ENCODE peak calls at places on chromosomes 2 and 18, in nine cellular contexts. E is lower leg skin; B is CD8-positive, alpha-beta memory T cell; D is AG09309; I is psoas muscle; L is Peyer's patch; M is GM12878; K is Panc1; X is tibial artery. R is an unnamed sample.

GRCh38 chr18:75592527-75592926 is 165.0 kb upstream of the SMIM21 start:
- DNase-seq in D (no peak), L (no peak), I (no peak), E (no peak), M (no peak), B (no peak), X (no peak), K (no peak), R (no peak)

GRCh38 chr2:67717692-67718091 is 320.6 kb downstream of the ETAA1 start:
- DNase-seq in I (no peak), D (no peak), M (no peak), X (no peak), K (no peak), E (no peak), L (no peak), B (no peak), R (no peak)

GRCh38 chr18:10101293-10101701 is 187.5 kb downstream of the VAPA start:
- DNase-seq in E (no peak), L (no peak), D (no peak), B (no peak), I (peak; percentile 30), K (no peak), M (no peak), X (peak; percentile 87), R (no peak)

GRCh38 chr2:111238336-111238735 is 117.6 kb downstream of the BCL2L11 start:
- DNase-seq in X (no peak), K (no peak), I (no peak), M (no peak), B (no peak), E (no peak), D (no peak), L (no peak), R (no peak)

GRCh38 chr2:222844323-222844722 is 16.5 kb upstream of the ACSL3 start:
- DNase-seq in K (peak; percentile 80), L (no peak), I (no peak), B (no peak), D (peak; percentile 76), M (no peak), X (no peak), E (peak; percentile 32), R (no peak)

GRCh38 chr2:38552259-38552658 is 50.5 kb downstream of the HNRNPLL start:
- DNase-seq in X (no peak), M (no peak), I (no peak), B (no peak), D (no peak), E (no peak), L (no peak), K (no peak), R (no peak)

GRCh38 chr2:169767243-169767888 is 31.3 kb upstream of the SSB start:
- DNase-seq in I (peak; percentile 17), L (peak; percentile 84), E (peak; percentile 50), X (no peak), B (peak; percentile 42), M (no peak), D (no peak), K (peak; percentile 35), R (peak; percentile 76)

GRCh38 chr18:74303936-74304335 is 11.7 kb upstream of the C18orf63 start:
- DNase-seq in E (no peak), B (no peak), K (no peak), M (no peak), L (no peak), I (no peak), X (no peak), D (no peak), R (peak; percentile 66)

GRCh38 chr18:57581301-57581934 is 5.1 kb downstream of the FECH start:
- DNase-seq in L (peak; percentile 73), D (no peak), B (no peak), K (no peak), X (no peak), E (peak; percentile 27), M (peak; percentile 42), I (no peak), R (peak; percentile 10)

GRCh38 chr18:28036481-28036880 is 140.4 kb downstream of the CDH2 start:
- DNase-seq in I (no peak), X (no peak), L (no peak), D (no peak), K (no peak), B (no peak), M (no peak), E (no peak), R (no peak)

DNA sequence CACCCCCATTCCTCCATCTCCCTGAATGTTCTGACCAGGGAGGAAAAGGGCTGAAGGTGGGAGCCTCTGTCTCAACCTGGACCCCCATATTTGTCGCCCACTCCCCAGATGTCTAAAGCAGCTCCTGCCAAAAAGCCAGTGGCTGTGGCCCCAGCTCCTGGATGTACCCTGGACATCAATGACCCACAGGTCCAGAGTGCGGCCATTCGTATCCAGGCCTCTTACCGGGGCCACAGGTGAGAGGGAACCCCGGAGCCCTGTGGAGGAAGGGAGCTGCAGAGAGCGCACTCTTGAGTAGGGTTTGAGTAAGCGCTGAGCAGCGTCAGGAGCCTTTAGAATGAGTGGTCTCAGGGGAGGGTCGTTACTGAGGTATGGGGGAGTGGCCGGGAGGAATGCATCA is 2.4 kb upstream of the GMPPA start:
- DNase-seq in X (no peak), L (no peak), I (no peak), E (no peak), D (no peak), B (no peak), K (no peak), M (no peak), R (no peak)
- H3K4me3 ChIP-seq in X (no peak overlapping the region), L (no peak overlapping the region), I (no peak overlapping the region), E (no peak overlapping the region), D (no peak overlapping the region), B (no peak overlapping the region), K (no peak overlapping the region), M (no peak overlapping the region), R (no peak overlapping the region)

GRCh38 chr2:11862049-11862448 is 115.6 kb downstream of the LPIN1 start:
- DNase-seq in M (peak; percentile 68), I (no peak), B (no peak), X (no peak), K (no peak), L (no peak), D (no peak), E (no peak), R (no peak)

GRCh38 chr2:11865378-11865777 is 118.9 kb downstream of the LPIN1 start:
- DNase-seq in E (no peak), B (no peak), M (no peak), L (no peak), I (no peak), D (no peak), X (no peak), K (no peak), R (no peak)

GRCh38 chr2:11863103-11863502 is 116.7 kb downstream of the LPIN1 start:
- DNase-seq in D (no peak), X (no peak), E (no peak), L (no peak), K (no peak), B (no peak), M (no peak), I (no peak), R (no peak)

GRCh38 chr2:11864724-11865123 is 118.3 kb downstream of the LPIN1 start:
- DNase-seq in L (no peak), E (no peak), M (no peak), D (no peak), B (no peak), X (no peak), I (no peak), K (no peak), R (no peak)

GRCh38 chr2:11863513-11864328 is 117.3 kb downstream of the LPIN1 start:
- DNase-seq in E (peak; percentile 79), B (peak; percentile 57), X (peak; percentile 92), I (peak; percentile 82), K (peak; percentile 54), L (peak; percentile 87), D (peak; percentile 68), M (no peak), R (peak; percentile 53)
- H3K4me3 ChIP-seq in E (no peak overlapping the region), B (peak overlapping the region; percentile 2), X (peak overlapping the region; percentile 34), I (no peak overlapping the region), K (no peak overlapping the region), L (no peak overlapping the region), D (no peak overlapping the region), M (peak overlapping the region; percentile 35), R (no peak overlapping the region)

GRCh38 chr2:172822585-172822984 is 86.9 kb downstream of the RAPGEF4 start:
- DNase-seq in M (no peak), X (no peak), I (no peak), E (no peak), D (no peak), L (no peak), K (no peak), B (no peak), R (no peak)

GRCh38 chr2:172819943-172820342 is 84.3 kb downstream of the RAPGEF4 start:
- DNase-seq in E (no peak), B (no peak), L (no peak), M (no peak), D (no peak), K (no peak), X (no peak), I (no peak), R (no peak)

GRCh38 chr2:172817411-172817810 is 81.8 kb downstream of the RAPGEF4 start:
- DNase-seq in D (no peak), I (no peak), X (no peak), L (no peak), B (no peak), K (no peak), E (no peak), M (no peak), R (no peak)

GRCh38 chr2:172823451-172823850 is 87.8 kb downstream of the RAPGEF4 start:
- DNase-seq in M (no peak), K (no peak), L (no peak), D (no peak), X (no peak), I (no peak), E (no peak), B (no peak), R (no peak)

DNA sequence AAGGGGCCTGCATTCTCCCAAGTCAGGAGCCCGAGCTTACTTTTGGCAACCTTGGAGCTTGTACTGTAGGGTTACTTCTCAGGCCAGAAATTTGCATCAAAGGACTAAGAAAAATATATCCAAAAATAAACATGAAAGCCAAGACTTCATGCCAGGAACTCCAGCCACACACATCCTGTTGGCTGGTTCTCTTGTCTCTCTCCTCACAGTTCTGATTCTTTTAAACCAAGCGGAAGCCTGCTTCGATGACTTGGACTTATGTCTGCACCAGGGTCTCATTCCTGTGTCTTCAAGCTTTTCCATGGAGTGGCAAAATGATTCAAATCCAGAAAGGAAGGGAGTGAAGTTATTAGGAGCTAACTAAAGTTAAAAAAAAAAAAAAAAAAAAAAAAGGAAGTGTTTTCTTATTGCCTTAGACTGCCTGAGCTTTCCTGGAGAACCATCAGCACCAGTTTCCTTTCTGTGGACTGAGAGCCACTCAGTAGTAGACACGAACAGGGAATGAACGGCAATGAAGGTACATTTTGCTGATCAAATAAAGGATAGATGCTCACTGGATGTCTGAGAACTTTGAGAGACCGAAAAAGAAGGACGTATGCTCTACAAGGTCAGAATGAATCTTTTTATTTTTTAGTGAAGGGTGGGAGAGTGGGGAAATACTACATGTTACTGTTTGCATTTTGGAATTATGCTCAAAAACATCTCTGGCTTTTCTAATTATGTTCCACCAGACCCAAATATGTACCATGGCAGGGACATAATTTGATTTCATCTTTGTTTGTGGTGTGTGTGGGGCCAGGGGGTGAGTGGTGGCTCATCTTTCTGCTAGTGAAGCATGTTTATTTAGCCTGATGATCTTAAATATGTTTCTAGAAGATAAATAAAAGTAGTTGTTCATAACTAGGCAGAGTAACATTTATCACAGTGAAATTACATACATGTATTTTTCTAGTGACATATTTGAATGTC is 86.0 kb downstream of the RAPGEF4 start:
- DNase-seq in M (no peak), I (no peak), D (no peak), B (no peak), K (no peak), L (no peak), X (no peak), E (no peak), R (no peak)
- H3K4me3 ChIP-seq in M (no peak overlapping the region), I (peak overlapping the region; percentile 53), D (no peak overlapping the region), B (no peak overlapping the region), K (no peak overlapping the region), L (no peak overlapping the region), X (no peak overlapping the region), E (no peak overlapping the region), R (no peak overlapping the region)

GRCh38 chr2:10123281-10123680 is 742 bp downstream of the RRM2 start:
- DNase-seq in E (no peak), D (no peak), X (peak; percentile 42), I (no peak), M (no peak), B (no peak), K (no peak), L (no peak), R (no peak)
- H3K4me3 ChIP-seq in E (no peak overlapping the region), D (peak overlapping the region; percentile 50), X (peak overlapping the region; percentile 73), I (peak overlapping the region; percentile 69), M (peak overlapping the region; percentile 71), B (peak overlapping the region; percentile 53), K (peak overlapping the region; percentile 72), L (peak overlapping the region; percentile 40), R (peak overlapping the region; percentile 70)